ENCODE peak calls at places on chromosomes 12 and 14, in ten cellular contexts. H is neural progenitor cell, E is PC-3, U is fibroblast of lung, Q is HepG2, W is HCT116, B is GM12878, C is astrocyte, Z is IMR-90, K is GM23248. N is an unnamed sample.
A peak's percentile ranks its signal among the peaks of the same experiment; 100 is the strongest.

GRCh38 chr12:29191267-29191889 is 42.3 kb downstream of the FAR2 start:
- DNase-seq in H (no peak), E (no peak), U (no peak), Q (no peak), W (no peak), B (no peak), C (no peak), Z (no peak), K (no peak), N (no peak)

GRCh38 chr12:93812616-93813015 is 135.4 kb downstream of the CRADD start:
- DNase-seq in H (no peak), E (no peak), U (no peak), Q (no peak), W (no peak), B (no peak), C (no peak), Z (no peak), K (peak; percentile 53), N (no peak)

GRCh38 chr12:53991077-53991460 is 6.1 kb downstream of the HOXC10 start:
- DNase-seq in H (no peak), E (peak; percentile 71), U (no peak), Q (no peak), W (no peak), B (no peak), C (no peak), Z (no peak), K (peak; percentile 76), N (no peak)

GRCh38 chr12:76037130-76038105 is 5.8 kb upstream of the PHLDA1 start:
- DNase-seq in H (peak; percentile 83), E (peak; percentile 85), U (peak; percentile 80), Q (peak; percentile 77), W (no peak), B (peak; percentile 34), C (peak; percentile 68), Z (peak; percentile 87), K (peak; percentile 89), N (peak; percentile 90)

GRCh38 chr12:118034429-118035193 is 18.1 kb downstream of the RFC5 start:
- DNase-seq in H (peak; percentile 49), E (peak; percentile 75), U (peak; percentile 55), Q (peak; percentile 56), W (no peak), B (no peak), C (peak; percentile 45), Z (peak; percentile 60), K (peak; percentile 82), N (peak; percentile 65)

GRCh38 chr12:85155791-85156190 is 119.6 kb downstream of the LRRIQ1 start:
- DNase-seq in H (peak; percentile 32), E (peak; percentile 46), U (peak; percentile 20), Q (peak; percentile 4), W (peak; percentile 31), B (no peak), C (peak; percentile 6), Z (no peak), K (peak; percentile 31), N (peak; percentile 69)

GRCh38 chr12:64893961-64894360 is 69.5 kb downstream of the TBC1D30 start:
- DNase-seq in H (no peak), E (peak; percentile 93), U (peak; percentile 69), Q (no peak), W (no peak), B (no peak), C (peak; percentile 64), Z (peak; percentile 88), K (peak; percentile 88), N (no peak)

GRCh38 chr14:24670594-24670993 is 36.6 kb upstream of the GZMB start:
- DNase-seq in H (no peak), E (no peak), U (no peak), Q (no peak), W (no peak), B (no peak), C (no peak), Z (no peak), K (no peak), N (no peak)

GRCh38 chr12:95790025-95790911 is at the start of gene NTN4:
- DNase-seq in H (peak; percentile 68), E (peak; percentile 60), U (peak; percentile 36), Q (no peak), W (no peak), B (no peak), C (no peak), Z (peak; percentile 24), K (peak; percentile 79), N (peak; percentile 74)

GRCh38 chr14:59428581-59429012 is 36.6 kb downstream of the GPR135 start:
- DNase-seq in H (no peak), E (peak; percentile 54), U (peak; percentile 76), Q (no peak), W (no peak), B (no peak), C (peak; percentile 60), Z (peak; percentile 83), K (peak; percentile 75), N (no peak)

DNA sequence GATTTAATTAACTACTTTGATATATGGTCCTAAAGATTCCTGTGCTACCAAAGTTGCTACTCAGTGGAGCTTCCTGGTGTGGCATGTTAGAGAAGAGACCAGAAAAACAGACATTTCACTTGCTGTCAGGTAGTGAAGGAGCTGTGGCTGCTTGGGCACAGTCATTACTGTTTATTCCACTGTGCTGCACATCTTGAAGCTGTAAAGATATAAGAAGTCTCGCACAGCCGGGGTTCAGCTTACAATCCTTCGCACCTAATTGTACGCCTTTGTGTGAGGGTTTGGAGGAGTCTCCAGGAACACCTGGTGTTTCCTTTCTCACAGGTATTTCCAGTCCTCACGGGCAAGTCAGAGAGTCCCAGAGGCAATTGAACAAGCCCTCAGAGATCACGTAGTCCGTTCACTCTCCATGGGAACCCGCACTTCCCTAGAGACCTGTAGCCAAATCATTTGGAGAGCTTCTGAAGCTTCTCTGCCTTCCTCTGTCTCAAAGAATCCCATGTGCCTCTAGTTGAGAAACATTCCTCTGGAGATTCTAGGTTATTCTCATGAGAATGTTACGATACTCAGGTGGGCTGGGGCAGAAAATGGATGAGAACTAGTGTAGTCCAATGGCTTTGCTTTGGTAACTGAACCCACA is 4.1 kb downstream of the EVL start:
- DNase-seq in H (no peak), E (no peak), U (no peak), Q (no peak), W (no peak), B (peak; percentile 80), C (no peak), Z (no peak), K (no peak), N (no peak)
- H3K4me3 ChIP-seq in H (no peak overlapping the region), E (no peak overlapping the region), U (no peak overlapping the region), Q (no peak overlapping the region), W (no peak overlapping the region), B (peak overlapping the region; percentile 75), C (no peak overlapping the region), Z (no peak overlapping the region), K (no peak overlapping the region), N (no peak overlapping the region)

GRCh38 chr12:24255920-24256635 is 306.6 kb upstream of the SOX5 start:
- DNase-seq in H (peak; percentile 83), E (no peak), U (no peak), Q (no peak), W (no peak), B (no peak), C (no peak), Z (no peak), K (no peak), N (peak; percentile 43)
- H4K20me1 ChIP-seq in H (no peaks in the 10 kb centered on the region), E (no peaks in the 10 kb centered on the region), U (no peaks in the 10 kb centered on the region), Q (no peaks in the 10 kb centered on the region), W (no peaks in the 10 kb centered on the region), B (no peaks in the 10 kb centered on the region), C (no peaks in the 10 kb centered on the region), Z (no peaks in the 10 kb centered on the region), K (no peaks in the 10 kb centered on the region), N (no peaks in the 10 kb centered on the region)

DNA sequence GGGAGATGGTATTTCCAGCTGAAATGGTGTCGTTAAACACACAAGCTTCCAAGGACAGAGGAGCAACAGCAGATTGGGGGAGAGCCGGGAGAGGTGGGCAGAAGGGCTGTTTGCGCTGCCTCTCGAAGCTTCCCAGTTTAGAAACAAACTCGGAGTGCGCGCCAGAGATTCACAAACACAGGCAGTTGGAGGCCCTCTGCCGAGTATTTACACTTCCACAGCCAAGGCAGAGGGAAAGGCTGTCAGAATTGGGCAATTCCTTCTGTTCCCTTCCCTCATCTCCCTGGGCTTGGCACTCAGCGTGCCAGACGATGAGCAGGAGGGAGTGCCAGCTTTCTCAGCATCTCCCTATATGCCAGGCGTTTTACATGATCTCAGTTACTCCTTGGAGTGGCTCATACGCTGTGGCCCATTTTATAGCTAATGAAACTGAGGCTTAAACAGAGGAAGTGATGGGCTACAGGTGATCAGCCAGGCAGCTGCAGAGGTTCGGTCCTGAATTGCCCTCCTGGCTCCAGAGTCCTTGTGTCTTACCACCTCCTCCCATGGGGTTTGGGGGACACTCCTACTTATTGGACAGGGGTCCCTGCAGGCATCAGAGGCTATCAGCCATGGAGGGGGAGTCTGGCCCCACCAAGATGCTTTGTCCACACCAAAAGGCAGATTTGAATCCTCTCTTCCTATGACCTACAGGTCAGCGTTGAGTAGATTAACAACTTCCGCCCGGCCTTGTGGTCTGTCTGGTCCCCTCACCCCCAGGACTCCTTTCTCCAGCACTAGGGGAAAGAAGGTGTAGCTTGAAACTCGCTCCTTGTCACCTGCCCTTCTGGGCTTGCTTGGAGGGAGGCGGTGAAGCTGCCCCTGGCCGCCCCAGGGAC is 3.1 kb downstream of the FAM222A start:
- DNase-seq in H (no peak), E (no peak), U (no peak), Q (peak; percentile 31), W (no peak), B (no peak), C (no peak), Z (peak; percentile 12), K (peak; percentile 61), N (no peak)
- H3K4me1 ChIP-seq in H (peaks cover 76% of the 10 kb centered on the region), E (peaks cover 9% of the 10 kb centered on the region), U (no peaks in the 10 kb centered on the region), Q (peaks cover 79% of the 10 kb centered on the region), W (peaks cover 6% of the 10 kb centered on the region), B (peaks cover 6% of the 10 kb centered on the region), C (no peaks in the 10 kb centered on the region), Z (peaks cover 2% of the 10 kb centered on the region), K (no peaks in the 10 kb centered on the region), N (peaks cover 31% of the 10 kb centered on the region)

GRCh38 chr12:6699259-6699988 is 1.2 kb downstream of the PIANP start:
- DNase-seq in H (no peak), E (no peak), U (no peak), Q (no peak), W (no peak), B (no peak), C (no peak), Z (no peak), K (peak; percentile 20), N (no peak)
- H3K4me3 ChIP-seq in H (peak overlapping the region; percentile 96), E (no peak overlapping the region), U (peak overlapping the region; percentile 65), Q (no peak overlapping the region), W (no peak overlapping the region), B (no peak overlapping the region), C (peak overlapping the region; percentile 57), Z (peak overlapping the region; percentile 81), K (peak overlapping the region; percentile 69), N (peak overlapping the region; percentile 90)

GRCh38 chr14:105053996-105054395 is 11.2 kb downstream of the GPR132 start:
- DNase-seq in H (no peak), E (no peak), U (no peak), Q (no peak), W (no peak), B (no peak), C (no peak), Z (no peak), K (no peak), N (no peak)
- H4K20me1 ChIP-seq in H (no peaks in the 10 kb centered on the region), E (no peaks in the 10 kb centered on the region), U (no peaks in the 10 kb centered on the region), Q (no peaks in the 10 kb centered on the region), W (no peaks in the 10 kb centered on the region), B (peaks cover 13% of the 10 kb centered on the region), C (peaks cover 32% of the 10 kb centered on the region), Z (no peaks in the 10 kb centered on the region), K (no peaks in the 10 kb centered on the region), N (no peaks in the 10 kb centered on the region)

DNA sequence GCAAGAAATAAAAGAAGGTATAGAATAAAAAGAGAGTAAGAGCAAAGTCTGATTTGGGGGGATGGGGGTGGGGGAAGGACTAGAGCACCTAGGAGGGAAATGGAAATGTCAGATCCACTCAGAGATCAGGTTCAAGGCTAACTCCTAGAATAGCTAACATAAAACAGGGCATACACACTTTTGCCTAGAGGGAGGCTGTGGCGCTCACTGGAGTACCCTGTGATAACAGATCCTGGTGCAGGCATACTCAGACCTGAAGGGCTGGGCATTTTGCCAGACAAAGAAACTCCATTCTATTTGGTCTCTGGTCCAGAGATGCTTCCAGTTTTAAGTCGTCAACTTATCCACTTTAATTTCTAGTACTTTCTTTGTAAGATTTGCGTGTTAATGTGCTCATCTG is 5.8 kb downstream of the CTDSP2 start:
- DNase-seq in H (no peak), E (no peak), U (peak; percentile 44), Q (peak; percentile 73), W (no peak), B (no peak), C (no peak), Z (peak; percentile 50), K (peak; percentile 50), N (no peak)
- H3K4me1 ChIP-seq in H (peaks cover 81% of the 10 kb centered on the region), E (peaks cover 23% of the 10 kb centered on the region), U (peaks cover 55% of the 10 kb centered on the region), Q (peaks cover 90% of the 10 kb centered on the region), W (peaks cover 25% of the 10 kb centered on the region), B (peaks cover 72% of the 10 kb centered on the region), C (peaks cover 70% of the 10 kb centered on the region), Z (peaks cover 52% of the 10 kb centered on the region), K (peaks cover 80% of the 10 kb centered on the region), N (peaks cover 82% of the 10 kb centered on the region)

N was measured in GM23338.